ENCODE peak calls at places on chromosomes 1 and 21, in six cellular contexts. One of them, this sample, is unnamed. For H3K4me1 and H3K9me3, the result is how much of the 10 kb centered on the place peaks cover.

GRCh38 chr1:41517039-41517438 is 32.6 kb upstream of the EDN2 start:
- DNase-seq in CD8-positive, alpha-beta T cell: no peak
- DNase-seq in fibroblast of lung: no peak
- DNase-seq in IMR-90: no peak
- DNase-seq in H9: no peak
- DNase-seq in heart right ventricle: no peak
- DNase-seq in this sample: no peak

GRCh38 chr1:18217398-18218043 is 109.9 kb downstream of the IGSF21 start:
- DNase-seq in CD8-positive, alpha-beta T cell: no peak
- DNase-seq in fibroblast of lung: no peak
- DNase-seq in IMR-90: peak
- DNase-seq in H9: peak
- DNase-seq in heart right ventricle: no peak
- DNase-seq in this sample: no peak

GRCh38 chr21:31509108-31510017 is 150.1 kb upstream of the SOD1 start:
- DNase-seq in CD8-positive, alpha-beta T cell: peak
- DNase-seq in fibroblast of lung: peak
- DNase-seq in IMR-90: no peak
- DNase-seq in H9: peak
- DNase-seq in heart right ventricle: no peak
- DNase-seq in this sample: peak

GRCh38 chr1:234691567-234691966 is 81.6 kb upstream of the IRF2BP2 start:
- DNase-seq in CD8-positive, alpha-beta T cell: no peak
- DNase-seq in fibroblast of lung: no peak
- DNase-seq in IMR-90: peak
- DNase-seq in H9: no peak
- DNase-seq in heart right ventricle: no peak
- DNase-seq in this sample: no peak

GRCh38 chr1:16905856-16906702 is 10.3 kb downstream of the RNU1-2 start:
- DNase-seq in CD8-positive, alpha-beta T cell: no peak
- DNase-seq in fibroblast of lung: peak
- DNase-seq in IMR-90: peak
- DNase-seq in H9: no peak
- DNase-seq in heart right ventricle: no peak
- DNase-seq in this sample: no peak

GRCh38 chr21:42860345-42860744 is 19.0 kb downstream of the WDR4 start:
- DNase-seq in CD8-positive, alpha-beta T cell: no peak
- DNase-seq in fibroblast of lung: no peak
- DNase-seq in IMR-90: no peak
- DNase-seq in H9: no peak
- DNase-seq in heart right ventricle: no peak
- DNase-seq in this sample: no peak

GRCh38 chr1:4415476-4415875 is 238.9 kb upstream of the AJAP1 start:
- DNase-seq in CD8-positive, alpha-beta T cell: no peak
- DNase-seq in fibroblast of lung: no peak
- DNase-seq in IMR-90: no peak
- DNase-seq in H9: no peak
- DNase-seq in heart right ventricle: no peak
- DNase-seq in this sample: no peak

GRCh38 chr1:47555307-47555706 is 117.5 kb downstream of the FOXD2 start:
- DNase-seq in CD8-positive, alpha-beta T cell: no peak
- DNase-seq in fibroblast of lung: no peak
- DNase-seq in IMR-90: no peak
- DNase-seq in H9: no peak
- DNase-seq in heart right ventricle: no peak
- DNase-seq in this sample: no peak

GRCh38 chr1:33634806-33635205 is 162.4 kb downstream of the ZSCAN20 start:
- DNase-seq in CD8-positive, alpha-beta T cell: no peak
- DNase-seq in fibroblast of lung: peak
- DNase-seq in IMR-90: peak
- DNase-seq in H9: peak
- DNase-seq in heart right ventricle: no peak
- DNase-seq in this sample: no peak

GRCh38 chr1:17013598-17014320 is 2.0 kb upstream of the ATP13A2 start:
- DNase-seq in CD8-positive, alpha-beta T cell: no peak
- DNase-seq in fibroblast of lung: peak
- DNase-seq in IMR-90: no peak
- DNase-seq in H9: no peak
- DNase-seq in heart right ventricle: no peak
- DNase-seq in this sample: no peak

GRCh38 chr1:228804640-228805413 is 69.5 kb downstream of the RHOU start:
- DNase-seq in CD8-positive, alpha-beta T cell: peak
- DNase-seq in fibroblast of lung: no peak
- DNase-seq in IMR-90: no peak
- DNase-seq in H9: peak
- DNase-seq in heart right ventricle: no peak
- DNase-seq in this sample: no peak

GRCh38 chr1:31775170-31775569 is 11.0 kb upstream of the ADGRB2 start:
- DNase-seq in CD8-positive, alpha-beta T cell: no peak
- DNase-seq in fibroblast of lung: no peak
- DNase-seq in IMR-90: no peak
- DNase-seq in H9: no peak
- DNase-seq in heart right ventricle: no peak
- DNase-seq in this sample: no peak

GRCh38 chr1:96309783-96310182 is 411.8 kb upstream of the PTBP2 start:
- DNase-seq in CD8-positive, alpha-beta T cell: no peak
- DNase-seq in fibroblast of lung: peak
- DNase-seq in IMR-90: peak
- DNase-seq in H9: no peak
- DNase-seq in heart right ventricle: no peak
- DNase-seq in this sample: no peak

GRCh38 chr1:56424744-56425493 is 154.4 kb downstream of the PLPP3 start:
- DNase-seq in CD8-positive, alpha-beta T cell: no peak
- DNase-seq in fibroblast of lung: peak
- DNase-seq in IMR-90: peak
- DNase-seq in H9: no peak
- DNase-seq in heart right ventricle: peak
- DNase-seq in this sample: no peak

GRCh38 chr1:1943834-1944570 is 24.9 kb upstream of the TMEM52 start:
- DNase-seq in CD8-positive, alpha-beta T cell: peak
- DNase-seq in fibroblast of lung: peak
- DNase-seq in IMR-90: no peak
- DNase-seq in H9: peak
- DNase-seq in heart right ventricle: peak
- DNase-seq in this sample: peak

GRCh38 chr1:22208973-22209378 is 66.1 kb upstream of the WNT4 start:
- DNase-seq in CD8-positive, alpha-beta T cell: no peak
- DNase-seq in fibroblast of lung: no peak
- DNase-seq in IMR-90: no peak
- DNase-seq in H9: peak
- DNase-seq in heart right ventricle: no peak
- DNase-seq in this sample: no peak

GRCh38 chr1:13725714-13726175 is 25.8 kb downstream of the PRDM2 start:
- DNase-seq in CD8-positive, alpha-beta T cell: peak
- DNase-seq in fibroblast of lung: peak
- DNase-seq in IMR-90: peak
- DNase-seq in H9: no peak
- DNase-seq in heart right ventricle: no peak
- DNase-seq in this sample: peak

GRCh38 chr1:109266965-109267364 is 16.0 kb downstream of the PSRC1 start:
- DNase-seq in CD8-positive, alpha-beta T cell: no peak
- DNase-seq in fibroblast of lung: peak
- DNase-seq in IMR-90: peak
- DNase-seq in H9: no peak
- DNase-seq in heart right ventricle: no peak
- DNase-seq in this sample: no peak

GRCh38 chr21:35438643-35439404 is 389.7 kb upstream of the RUNX1 start:
- DNase-seq in CD8-positive, alpha-beta T cell: no peak
- DNase-seq in fibroblast of lung: peak
- DNase-seq in IMR-90: peak
- DNase-seq in H9: no peak
- DNase-seq in heart right ventricle: no peak
- DNase-seq in this sample: no peak

GRCh38 chr1:232669981-232670763 is 40.2 kb upstream of the SIPA1L2 start:
- DNase-seq in CD8-positive, alpha-beta T cell: no peak
- DNase-seq in fibroblast of lung: peak
- DNase-seq in IMR-90: peak
- DNase-seq in H9: no peak
- DNase-seq in heart right ventricle: no peak
- DNase-seq in this sample: no peak

GRCh38 chr1:89910780-89911179 is 84.1 kb upstream of the ZNF326 start:
- DNase-seq in CD8-positive, alpha-beta T cell: no peak
- DNase-seq in fibroblast of lung: peak
- DNase-seq in IMR-90: peak
- DNase-seq in H9: peak
- DNase-seq in heart right ventricle: no peak
- DNase-seq in this sample: no peak

GRCh38 chr1:9004731-9005708 is 21.2 kb downstream of the SLC2A7 start:
- DNase-seq in CD8-positive, alpha-beta T cell: peak
- DNase-seq in fibroblast of lung: peak
- DNase-seq in IMR-90: peak
- DNase-seq in H9: peak
- DNase-seq in heart right ventricle: peak
- DNase-seq in this sample: peak

GRCh38 chr1:223240122-223240521 is 97.1 kb upstream of the TLR5 start:
- DNase-seq in CD8-positive, alpha-beta T cell: no peak
- DNase-seq in fibroblast of lung: no peak
- DNase-seq in IMR-90: no peak
- DNase-seq in H9: no peak
- DNase-seq in heart right ventricle: no peak
- DNase-seq in this sample: no peak

GRCh38 chr1:26084844-26085243 is 17.4 kb upstream of the TRIM63 start:
- DNase-seq in CD8-positive, alpha-beta T cell: no peak
- DNase-seq in fibroblast of lung: no peak
- DNase-seq in IMR-90: no peak
- DNase-seq in H9: no peak
- DNase-seq in heart right ventricle: no peak
- DNase-seq in this sample: no peak
- H3K4me1 ChIP-seq in CD8-positive, alpha-beta T cell: under half
- H3K4me1 ChIP-seq in fibroblast of lung: under half
- H3K4me1 ChIP-seq in IMR-90: under half
- H3K4me1 ChIP-seq in H9: under half
- H3K4me1 ChIP-seq in heart right ventricle: under half
- H3K4me1 ChIP-seq in this sample: under half

DNA sequence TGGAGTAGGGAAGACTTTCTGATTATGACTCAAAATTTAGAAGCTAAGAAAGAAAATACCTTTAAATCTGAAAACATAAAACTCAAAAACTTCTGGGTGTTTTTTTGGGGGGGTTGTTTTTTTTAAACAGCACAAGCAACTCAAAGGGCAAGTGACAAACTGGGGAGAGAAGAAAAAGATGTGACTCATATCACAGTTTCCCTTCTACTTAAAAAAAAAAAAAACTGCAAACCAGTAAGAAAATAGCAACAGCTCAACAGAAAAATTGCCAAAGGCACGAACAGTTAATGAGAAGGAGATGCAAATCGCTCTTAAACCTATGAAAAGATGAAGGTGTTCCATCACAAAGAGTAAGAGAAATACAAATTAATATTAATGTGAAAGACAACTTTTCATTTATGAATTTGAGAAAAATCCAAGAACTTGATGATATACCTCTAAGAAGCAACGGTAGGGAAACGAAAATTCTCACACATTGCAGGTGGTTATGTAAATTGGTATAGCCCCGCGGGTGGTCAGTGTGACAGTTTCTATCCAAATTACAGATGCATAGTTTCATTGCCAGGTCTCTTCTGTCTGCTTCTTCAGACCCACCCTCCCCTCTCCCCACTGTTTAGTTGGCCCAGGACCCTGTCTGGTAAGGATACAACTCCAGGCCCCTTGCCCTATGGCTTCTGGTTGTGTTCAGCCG is 9.0 kb downstream of the IFNAR2 start:
- DNase-seq in CD8-positive, alpha-beta T cell: no peak
- DNase-seq in fibroblast of lung: peak
- DNase-seq in IMR-90: no peak
- DNase-seq in H9: no peak
- DNase-seq in heart right ventricle: no peak
- DNase-seq in this sample: no peak
- H3K9me3 ChIP-seq in CD8-positive, alpha-beta T cell: under half
- H3K9me3 ChIP-seq in fibroblast of lung: under half
- H3K9me3 ChIP-seq in IMR-90: under half
- H3K9me3 ChIP-seq in H9: under half
- H3K9me3 ChIP-seq in heart right ventricle: under half
- H3K9me3 ChIP-seq in this sample: under half

DNA sequence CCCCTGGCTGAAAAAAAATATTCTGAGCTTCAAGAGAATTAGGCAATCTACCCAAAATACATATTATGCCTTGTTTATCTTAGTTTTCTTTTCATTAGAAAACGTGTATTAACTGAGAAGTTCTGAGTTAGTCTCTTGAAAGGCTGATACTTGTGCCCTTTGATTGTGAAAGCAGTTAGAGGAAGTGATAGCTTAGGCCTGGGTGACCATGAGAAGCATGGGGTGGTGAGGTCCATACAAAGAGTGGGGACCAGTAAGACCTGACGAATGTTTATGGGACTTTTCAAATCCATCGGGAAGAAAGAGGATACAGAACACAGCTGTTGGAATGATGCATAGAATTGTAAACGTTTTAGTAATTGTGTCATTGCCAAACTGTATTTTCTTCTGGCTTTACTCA is 259.8 kb downstream of the LMO4 start:
- DNase-seq in CD8-positive, alpha-beta T cell: no peak
- DNase-seq in fibroblast of lung: no peak
- DNase-seq in IMR-90: peak
- DNase-seq in H9: no peak
- DNase-seq in heart right ventricle: no peak
- DNase-seq in this sample: no peak
- H3K27ac ChIP-seq in CD8-positive, alpha-beta T cell: no peak
- H3K27ac ChIP-seq in fibroblast of lung: no peak
- H3K27ac ChIP-seq in IMR-90: peak
- H3K27ac ChIP-seq in H9: no peak
- H3K27ac ChIP-seq in heart right ventricle: no peak
- H3K27ac ChIP-seq in this sample: no peak

DNA sequence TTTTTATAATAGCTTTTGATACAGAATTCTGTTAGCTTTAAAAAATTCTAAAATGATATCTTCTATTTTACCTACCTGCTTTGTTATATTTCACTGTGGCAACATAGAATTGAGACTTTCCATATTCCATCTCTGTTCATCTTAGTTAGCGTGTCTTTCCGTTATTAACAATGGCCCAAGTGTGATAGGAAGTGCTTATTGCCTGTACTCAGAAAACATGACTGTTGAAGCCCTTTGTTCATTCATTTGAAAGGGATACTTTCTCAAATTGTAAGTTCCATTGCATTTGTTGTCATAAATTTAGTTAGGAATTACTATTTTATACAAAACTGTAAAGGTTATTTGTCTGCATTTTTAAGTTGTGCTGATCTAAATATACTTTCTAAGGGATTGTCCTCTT is 73.1 kb downstream of the LAMC1 start:
- DNase-seq in CD8-positive, alpha-beta T cell: no peak
- DNase-seq in fibroblast of lung: no peak
- DNase-seq in IMR-90: no peak
- DNase-seq in H9: no peak
- DNase-seq in heart right ventricle: no peak
- DNase-seq in this sample: no peak
- H3K4me1 ChIP-seq in CD8-positive, alpha-beta T cell: under half
- H3K4me1 ChIP-seq in fibroblast of lung: under half
- H3K4me1 ChIP-seq in IMR-90: under half
- H3K4me1 ChIP-seq in H9: under half
- H3K4me1 ChIP-seq in heart right ventricle: half or more
- H3K4me1 ChIP-seq in this sample: under half

GRCh38 chr1:151907363-151908139 is 1.8 kb downstream of the THEM4 start:
- DNase-seq in CD8-positive, alpha-beta T cell: no peak
- DNase-seq in fibroblast of lung: no peak
- DNase-seq in IMR-90: no peak
- DNase-seq in H9: no peak
- DNase-seq in heart right ventricle: no peak
- DNase-seq in this sample: no peak
- H3K9me3 ChIP-seq in CD8-positive, alpha-beta T cell: under half
- H3K9me3 ChIP-seq in fibroblast of lung: under half
- H3K9me3 ChIP-seq in IMR-90: under half
- H3K9me3 ChIP-seq in H9: under half
- H3K9me3 ChIP-seq in heart right ventricle: under half
- H3K9me3 ChIP-seq in this sample: under half

This sample was measured in effector memory CD4-positive, alpha-beta T cell.